ENCODE peak calls at places on chromosomes 6 and 20, in six cellular contexts. U is mucosa of descending colon; P is GM12865; S is NCI-H774; I is effector CD4-positive, alpha-beta T cell; K is Right ventricle myocardium superior. J is an unnamed sample.

GRCh38 chr6:53151676-53152075 is 3.0 kb upstream of the GCM1 start:
- DNase-seq in P (peak; percentile 30), K (no peak), U (no peak), I (no peak), S (no peak), J (no peak)

GRCh38 chr6:45054610-45055009 is 273.5 kb upstream of the RUNX2 start:
- DNase-seq in S (no peak), K (no peak), U (no peak), I (no peak), P (peak; percentile 30), J (no peak)

GRCh38 chr6:130326496-130326895 is 39.3 kb upstream of the TMEM200A start:
- DNase-seq in I (no peak), P (no peak), K (no peak), S (no peak), U (no peak), J (no peak)

GRCh38 chr20:57829805-57830514 is 120.1 kb upstream of the PMEPA1 start:
- DNase-seq in S (no peak), P (no peak), K (no peak), I (no peak), U (no peak), J (peak; percentile 9)

GRCh38 chr6:108736832-108737231 is 111.4 kb upstream of the ARMC2 start:
- DNase-seq in U (no peak), P (no peak), S (no peak), K (no peak), I (no peak), J (no peak)

GRCh38 chr6:7909323-7910276 is 988 bp downstream of the TXNDC5 start:
- DNase-seq in K (peak; percentile 73), U (peak; percentile 81), S (peak; percentile 10), P (peak; percentile 62), I (no peak), J (peak; percentile 75)

GRCh38 chr6:89638320-89639195 is at the start of gene LYRM2:
- DNase-seq in I (peak; percentile 85), K (peak; percentile 97), U (peak; percentile 95), P (peak; percentile 95), S (peak; percentile 98), J (peak; percentile 97)

GRCh38 chr6:16671302-16672289 is 89.7 kb downstream of the ATXN1 start:
- DNase-seq in I (no peak), P (no peak), U (no peak), S (no peak), K (no peak), J (no peak)

J was measured in sciatic nerve.